ENCODE peak calls at places on chromosomes 7 and 10, in ten cellular contexts. One of them, this sample, is unnamed.

GRCh38 chr7:1977059-1977875 is 255.5 kb downstream of the MAD1L1 start:
- DNase-seq in fibroblast of lung: no peak
- DNase-seq in brain microvascular endothelial cell: no peak
- DNase-seq in suprapubic skin: no peak
- DNase-seq in cardiac fibroblast: no peak
- DNase-seq in HCT116: no peak
- DNase-seq in body of pancreas: no peak
- DNase-seq in colonic mucosa: no peak
- DNase-seq in hepatocyte: no peak
- DNase-seq in NB4: no peak
- DNase-seq in this sample: no peak

GRCh38 chr10:90398551-90398950 is 459.3 kb downstream of the HTR7 start:
- DNase-seq in HCT116: no peak
- DNase-seq in suprapubic skin: no peak
- DNase-seq in fibroblast of lung: peak; percentile 44
- DNase-seq in hepatocyte: no peak
- DNase-seq in colonic mucosa: no peak
- DNase-seq in body of pancreas: no peak
- DNase-seq in brain microvascular endothelial cell: no peak
- DNase-seq in NB4: no peak
- DNase-seq in cardiac fibroblast: peak; percentile 32
- DNase-seq in this sample: peak; percentile 41

GRCh38 chr10:59865101-59865500 is 41.3 kb downstream of the CCDC6 start:
- DNase-seq in cardiac fibroblast: peak; percentile 44
- DNase-seq in suprapubic skin: no peak
- DNase-seq in body of pancreas: peak; percentile 76
- DNase-seq in HCT116: peak; percentile 40
- DNase-seq in hepatocyte: peak; percentile 13
- DNase-seq in fibroblast of lung: peak; percentile 36
- DNase-seq in brain microvascular endothelial cell: no peak
- DNase-seq in colonic mucosa: peak; percentile 74
- DNase-seq in NB4: peak; percentile 42
- DNase-seq in this sample: no peak

GRCh38 chr10:93481931-93482834 is at the start of gene MYOF:
- DNase-seq in hepatocyte: peak; percentile 87
- DNase-seq in suprapubic skin: no peak
- DNase-seq in colonic mucosa: peak; percentile 80
- DNase-seq in cardiac fibroblast: peak; percentile 92
- DNase-seq in HCT116: peak; percentile 78
- DNase-seq in brain microvascular endothelial cell: peak; percentile 87
- DNase-seq in body of pancreas: peak; percentile 71
- DNase-seq in NB4: peak; percentile 88
- DNase-seq in fibroblast of lung: peak; percentile 86
- DNase-seq in this sample: peak; percentile 93

GRCh38 chr10:107118866-107119265 is 45.6 kb downstream of the SORCS1 start:
- DNase-seq in HCT116: no peak
- DNase-seq in hepatocyte: no peak
- DNase-seq in suprapubic skin: no peak
- DNase-seq in fibroblast of lung: no peak
- DNase-seq in colonic mucosa: no peak
- DNase-seq in brain microvascular endothelial cell: no peak
- DNase-seq in cardiac fibroblast: no peak
- DNase-seq in body of pancreas: no peak
- DNase-seq in NB4: no peak
- DNase-seq in this sample: no peak

GRCh38 chr7:79241288-79242055 is 212.0 kb downstream of the MAGI2 start:
- DNase-seq in suprapubic skin: no peak
- DNase-seq in colonic mucosa: no peak
- DNase-seq in brain microvascular endothelial cell: peak; percentile 35
- DNase-seq in hepatocyte: no peak
- DNase-seq in body of pancreas: no peak
- DNase-seq in HCT116: no peak
- DNase-seq in cardiac fibroblast: peak; percentile 69
- DNase-seq in fibroblast of lung: peak; percentile 80
- DNase-seq in NB4: no peak
- DNase-seq in this sample: peak; percentile 67

GRCh38 chr7:3154881-3155494 is 111.3 kb upstream of the CARD11 start:
- DNase-seq in hepatocyte: peak; percentile 48
- DNase-seq in cardiac fibroblast: peak; percentile 55
- DNase-seq in suprapubic skin: no peak
- DNase-seq in fibroblast of lung: peak; percentile 31
- DNase-seq in body of pancreas: peak; percentile 51
- DNase-seq in NB4: peak; percentile 68
- DNase-seq in HCT116: peak; percentile 32
- DNase-seq in colonic mucosa: peak; percentile 42
- DNase-seq in brain microvascular endothelial cell: peak; percentile 52
- DNase-seq in this sample: peak; percentile 49

GRCh38 chr7:48875300-48875916 is 48.9 kb upstream of the CDC14C start:
- DNase-seq in brain microvascular endothelial cell: peak; percentile 34
- DNase-seq in hepatocyte: peak; percentile 82
- DNase-seq in cardiac fibroblast: no peak
- DNase-seq in fibroblast of lung: peak; percentile 15
- DNase-seq in HCT116: no peak
- DNase-seq in colonic mucosa: peak; percentile 28
- DNase-seq in NB4: peak; percentile 47
- DNase-seq in body of pancreas: peak; percentile 45
- DNase-seq in suprapubic skin: no peak
- DNase-seq in this sample: peak; percentile 46

GRCh38 chr10:102713483-102713813 is 749 bp downstream of the ARL3 start:
- DNase-seq in colonic mucosa: no peak
- DNase-seq in body of pancreas: no peak
- DNase-seq in suprapubic skin: no peak
- DNase-seq in HCT116: no peak
- DNase-seq in hepatocyte: no peak
- DNase-seq in NB4: no peak
- DNase-seq in brain microvascular endothelial cell: no peak
- DNase-seq in fibroblast of lung: no peak
- DNase-seq in cardiac fibroblast: no peak
- DNase-seq in this sample: no peak

GRCh38 chr10:122419890-122420623 is 34.4 kb upstream of the ARMS2 start:
- DNase-seq in brain microvascular endothelial cell: peak; percentile 22
- DNase-seq in suprapubic skin: no peak
- DNase-seq in fibroblast of lung: peak; percentile 80
- DNase-seq in cardiac fibroblast: peak; percentile 84
- DNase-seq in NB4: no peak
- DNase-seq in hepatocyte: no peak
- DNase-seq in body of pancreas: no peak
- DNase-seq in HCT116: no peak
- DNase-seq in colonic mucosa: no peak
- DNase-seq in this sample: peak; percentile 83

GRCh38 chr7:139909379-139910050 is 80.5 kb downstream of the TBXAS1 start:
- DNase-seq in colonic mucosa: no peak
- DNase-seq in body of pancreas: no peak
- DNase-seq in cardiac fibroblast: peak; percentile 82
- DNase-seq in NB4: no peak
- DNase-seq in HCT116: no peak
- DNase-seq in suprapubic skin: no peak
- DNase-seq in brain microvascular endothelial cell: peak; percentile 66
- DNase-seq in fibroblast of lung: no peak
- DNase-seq in hepatocyte: no peak
- DNase-seq in this sample: peak; percentile 65

GRCh38 chr7:115289966-115290365 is 368.1 kb downstream of the MDFIC start:
- DNase-seq in HCT116: no peak
- DNase-seq in hepatocyte: no peak
- DNase-seq in brain microvascular endothelial cell: no peak
- DNase-seq in colonic mucosa: no peak
- DNase-seq in suprapubic skin: no peak
- DNase-seq in NB4: no peak
- DNase-seq in cardiac fibroblast: no peak
- DNase-seq in fibroblast of lung: peak; percentile 66
- DNase-seq in body of pancreas: no peak
- DNase-seq in this sample: peak; percentile 33

GRCh38 chr10:23694446-23694920 is 255.6 kb downstream of the OTUD1 start:
- DNase-seq in brain microvascular endothelial cell: no peak
- DNase-seq in cardiac fibroblast: no peak
- DNase-seq in HCT116: no peak
- DNase-seq in suprapubic skin: no peak
- DNase-seq in colonic mucosa: no peak
- DNase-seq in fibroblast of lung: peak; percentile 4
- DNase-seq in body of pancreas: no peak
- DNase-seq in hepatocyte: peak; percentile 32
- DNase-seq in NB4: no peak
- DNase-seq in this sample: peak; percentile 1

GRCh38 chr7:20307119-20307518 is 23.6 kb upstream of the ITGB8 start:
- DNase-seq in suprapubic skin: no peak
- DNase-seq in NB4: no peak
- DNase-seq in cardiac fibroblast: peak; percentile 76
- DNase-seq in fibroblast of lung: peak; percentile 85
- DNase-seq in hepatocyte: peak; percentile 68
- DNase-seq in colonic mucosa: no peak
- DNase-seq in body of pancreas: no peak
- DNase-seq in brain microvascular endothelial cell: peak; percentile 83
- DNase-seq in HCT116: no peak
- DNase-seq in this sample: peak; percentile 88

GRCh38 chr10:780536-781524 is 91.4 kb upstream of the DIP2C start:
- DNase-seq in colonic mucosa: no peak
- DNase-seq in body of pancreas: no peak
- DNase-seq in NB4: no peak
- DNase-seq in hepatocyte: no peak
- DNase-seq in cardiac fibroblast: no peak
- DNase-seq in HCT116: no peak
- DNase-seq in suprapubic skin: no peak
- DNase-seq in fibroblast of lung: no peak
- DNase-seq in brain microvascular endothelial cell: no peak
- DNase-seq in this sample: no peak

GRCh38 chr10:104253106-104253505 is 1.6 kb upstream of the GSTO1 start:
- DNase-seq in HCT116: no peak
- DNase-seq in body of pancreas: no peak
- DNase-seq in colonic mucosa: no peak
- DNase-seq in brain microvascular endothelial cell: no peak
- DNase-seq in hepatocyte: peak; percentile 65
- DNase-seq in suprapubic skin: no peak
- DNase-seq in NB4: peak; percentile 34
- DNase-seq in cardiac fibroblast: no peak
- DNase-seq in fibroblast of lung: no peak
- DNase-seq in this sample: no peak

GRCh38 chr10:12909182-12909835 is 92.2 kb downstream of the CCDC3 start:
- DNase-seq in HCT116: no peak
- DNase-seq in suprapubic skin: no peak
- DNase-seq in colonic mucosa: no peak
- DNase-seq in hepatocyte: no peak
- DNase-seq in fibroblast of lung: no peak
- DNase-seq in NB4: no peak
- DNase-seq in brain microvascular endothelial cell: no peak
- DNase-seq in cardiac fibroblast: no peak
- DNase-seq in body of pancreas: no peak
- DNase-seq in this sample: no peak

GRCh38 chr10:24969732-24970330 is 17.4 kb upstream of the PRTFDC1 start:
- DNase-seq in brain microvascular endothelial cell: no peak
- DNase-seq in fibroblast of lung: no peak
- DNase-seq in suprapubic skin: no peak
- DNase-seq in NB4: no peak
- DNase-seq in HCT116: no peak
- DNase-seq in cardiac fibroblast: peak; percentile 35
- DNase-seq in hepatocyte: no peak
- DNase-seq in body of pancreas: no peak
- DNase-seq in colonic mucosa: no peak
- DNase-seq in this sample: no peak

GRCh38 chr10:24979685-24980084 is 27.3 kb upstream of the PRTFDC1 start:
- DNase-seq in suprapubic skin: no peak
- DNase-seq in brain microvascular endothelial cell: no peak
- DNase-seq in HCT116: no peak
- DNase-seq in cardiac fibroblast: no peak
- DNase-seq in NB4: no peak
- DNase-seq in hepatocyte: no peak
- DNase-seq in body of pancreas: no peak
- DNase-seq in colonic mucosa: no peak
- DNase-seq in fibroblast of lung: no peak
- DNase-seq in this sample: no peak

GRCh38 chr10:24971374-24971773 is 19.0 kb upstream of the PRTFDC1 start:
- DNase-seq in hepatocyte: no peak
- DNase-seq in cardiac fibroblast: no peak
- DNase-seq in HCT116: no peak
- DNase-seq in suprapubic skin: no peak
- DNase-seq in brain microvascular endothelial cell: no peak
- DNase-seq in fibroblast of lung: no peak
- DNase-seq in colonic mucosa: no peak
- DNase-seq in NB4: no peak
- DNase-seq in body of pancreas: no peak
- DNase-seq in this sample: no peak

GRCh38 chr10:24973163-24973562 is 20.8 kb upstream of the PRTFDC1 start:
- DNase-seq in suprapubic skin: no peak
- DNase-seq in brain microvascular endothelial cell: no peak
- DNase-seq in body of pancreas: no peak
- DNase-seq in hepatocyte: no peak
- DNase-seq in HCT116: no peak
- DNase-seq in colonic mucosa: no peak
- DNase-seq in fibroblast of lung: no peak
- DNase-seq in NB4: no peak
- DNase-seq in cardiac fibroblast: no peak
- DNase-seq in this sample: no peak

GRCh38 chr10:24974978-24975377 is 22.6 kb upstream of the PRTFDC1 start:
- DNase-seq in hepatocyte: peak; percentile 54
- DNase-seq in HCT116: no peak
- DNase-seq in fibroblast of lung: peak; percentile 82
- DNase-seq in cardiac fibroblast: peak; percentile 97
- DNase-seq in colonic mucosa: no peak
- DNase-seq in brain microvascular endothelial cell: peak; percentile 52
- DNase-seq in body of pancreas: peak; percentile 30
- DNase-seq in NB4: no peak
- DNase-seq in suprapubic skin: no peak
- DNase-seq in this sample: peak; percentile 69
- TF ChIP-seq CTCF in hepatocyte: no peak
- TF ChIP-seq CTCF in HCT116: no peak
- TF ChIP-seq CTCF in fibroblast of lung: peak; percentile 33
- TF ChIP-seq CTCF in cardiac fibroblast: peak; percentile 37
- TF ChIP-seq CTCF in colonic mucosa: no peak
- TF ChIP-seq CTCF in brain microvascular endothelial cell: peak; percentile 32
- TF ChIP-seq CTCF in body of pancreas: no peak
- TF ChIP-seq CTCF in NB4: no peak
- TF ChIP-seq CTCF in suprapubic skin: no peak
- TF ChIP-seq CTCF in this sample: peak; percentile 12

GRCh38 chr10:50625663-50626062 is 1.9 kb upstream of the SGMS1 start:
- DNase-seq in hepatocyte: peak; percentile 27
- DNase-seq in HCT116: no peak
- DNase-seq in body of pancreas: no peak
- DNase-seq in colonic mucosa: peak; percentile 36
- DNase-seq in brain microvascular endothelial cell: no peak
- DNase-seq in NB4: peak; percentile 34
- DNase-seq in suprapubic skin: no peak
- DNase-seq in cardiac fibroblast: peak; percentile 41
- DNase-seq in fibroblast of lung: no peak
- DNase-seq in this sample: peak; percentile 18
- H3K4me3 ChIP-seq in hepatocyte: peak overlapping the region; percentile 76
- H3K4me3 ChIP-seq in HCT116: peak overlapping the region; percentile 85
- H3K4me3 ChIP-seq in body of pancreas: peak overlapping the region; percentile 96
- H3K4me3 ChIP-seq in colonic mucosa: peak overlapping the region; percentile 89
- H3K4me3 ChIP-seq in brain microvascular endothelial cell: peak overlapping the region; percentile 83
- H3K4me3 ChIP-seq in NB4: peak overlapping the region; percentile 84
- H3K4me3 ChIP-seq in suprapubic skin: peak overlapping the region; percentile 100
- H3K4me3 ChIP-seq in cardiac fibroblast: peak overlapping the region; percentile 91
- H3K4me3 ChIP-seq in fibroblast of lung: peak overlapping the region; percentile 85
- H3K4me3 ChIP-seq in this sample: peak overlapping the region; percentile 77

GRCh38 chr10:21020545-21020944 is 123.4 kb upstream of the NEBL start:
- DNase-seq in body of pancreas: peak; percentile 49
- DNase-seq in suprapubic skin: no peak
- DNase-seq in NB4: peak; percentile 38
- DNase-seq in brain microvascular endothelial cell: no peak
- DNase-seq in cardiac fibroblast: no peak
- DNase-seq in HCT116: peak; percentile 19
- DNase-seq in hepatocyte: peak; percentile 19
- DNase-seq in colonic mucosa: peak; percentile 50
- DNase-seq in fibroblast of lung: no peak
- DNase-seq in this sample: peak; percentile 9
- TF ChIP-seq CTCF in body of pancreas: peak; percentile 33
- TF ChIP-seq CTCF in suprapubic skin: peak; percentile 15
- TF ChIP-seq CTCF in NB4: peak; percentile 45
- TF ChIP-seq CTCF in brain microvascular endothelial cell: peak; percentile 68
- TF ChIP-seq CTCF in cardiac fibroblast: peak; percentile 47
- TF ChIP-seq CTCF in HCT116: peak; percentile 20
- TF ChIP-seq CTCF in hepatocyte: no peak
- TF ChIP-seq CTCF in colonic mucosa: peak; percentile 24
- TF ChIP-seq CTCF in fibroblast of lung: peak; percentile 35
- TF ChIP-seq CTCF in this sample: peak; percentile 49

GRCh38 chr7:91267558-91267955 is 3.3 kb downstream of the FZD1 start:
- DNase-seq in fibroblast of lung: peak; percentile 97
- DNase-seq in brain microvascular endothelial cell: no peak
- DNase-seq in cardiac fibroblast: peak; percentile 61
- DNase-seq in NB4: no peak
- DNase-seq in body of pancreas: no peak
- DNase-seq in colonic mucosa: no peak
- DNase-seq in hepatocyte: no peak
- DNase-seq in suprapubic skin: no peak
- DNase-seq in HCT116: no peak
- DNase-seq in this sample: peak; percentile 80
- H3K4me3 ChIP-seq in fibroblast of lung: peak overlapping the region; percentile 74
- H3K4me3 ChIP-seq in brain microvascular endothelial cell: peak overlapping the region; percentile 23
- H3K4me3 ChIP-seq in cardiac fibroblast: peak overlapping the region; percentile 71
- H3K4me3 ChIP-seq in NB4: no peak overlapping the region
- H3K4me3 ChIP-seq in body of pancreas: no peak overlapping the region
- H3K4me3 ChIP-seq in colonic mucosa: peak overlapping the region; percentile 72
- H3K4me3 ChIP-seq in hepatocyte: peak overlapping the region; percentile 37
- H3K4me3 ChIP-seq in suprapubic skin: peak overlapping the region; percentile 90
- H3K4me3 ChIP-seq in HCT116: no peak overlapping the region
- H3K4me3 ChIP-seq in this sample: peak overlapping the region; percentile 69